ENCODE peak calls at places on chromosomes 2 and 18, in five cellular contexts. One of them, this sample, is unnamed.

GRCh38 chr2:144504191-144504590 is 15.7 kb downstream of the ZEB2 start:
- DNase-seq in hepatic stellate cell: no peak
- DNase-seq in PC-9: no peak
- DNase-seq in COR-L47: no peak
- DNase-seq in chondrocyte: no peak
- DNase-seq in this sample: no peak

GRCh38 chr2:96665083-96665569 is 22.6 kb downstream of the FER1L5 start:
- DNase-seq in COR-L47: no peak
- DNase-seq in hepatic stellate cell: peak
- DNase-seq in PC-9: peak
- DNase-seq in chondrocyte: no peak
- DNase-seq in this sample: no peak

GRCh38 chr2:174495365-174496012 is 8.7 kb upstream of the GPR155 start:
- DNase-seq in hepatic stellate cell: no peak
- DNase-seq in COR-L47: no peak
- DNase-seq in chondrocyte: no peak
- DNase-seq in PC-9: peak
- DNase-seq in this sample: no peak

GRCh38 chr18:44823286-44823685 is 142.6 kb downstream of the SETBP1 start:
- DNase-seq in chondrocyte: no peak
- DNase-seq in hepatic stellate cell: no peak
- DNase-seq in PC-9: no peak
- DNase-seq in COR-L47: no peak
- DNase-seq in this sample: no peak

GRCh38 chr18:36314754-36315153 is 17.2 kb downstream of the FHOD3 start:
- DNase-seq in chondrocyte: no peak
- DNase-seq in COR-L47: no peak
- DNase-seq in hepatic stellate cell: peak
- DNase-seq in PC-9: peak
- DNase-seq in this sample: no peak

GRCh38 chr2:129876576-129876975 is 102.9 kb upstream of the RAB6C start:
- DNase-seq in PC-9: no peak
- DNase-seq in COR-L47: no peak
- DNase-seq in chondrocyte: no peak
- DNase-seq in hepatic stellate cell: no peak
- DNase-seq in this sample: no peak

GRCh38 chr2:106189325-106189724 is 4.8 kb downstream of the UXS1 start:
- DNase-seq in COR-L47: no peak
- DNase-seq in chondrocyte: no peak
- DNase-seq in PC-9: no peak
- DNase-seq in hepatic stellate cell: no peak
- DNase-seq in this sample: no peak

GRCh38 chr2:196012314-196012713 is 56.3 kb downstream of the DNAH7 start:
- DNase-seq in PC-9: no peak
- DNase-seq in chondrocyte: no peak
- DNase-seq in COR-L47: no peak
- DNase-seq in hepatic stellate cell: no peak
- DNase-seq in this sample: no peak

GRCh38 chr2:78202366-78202765 is 680.2 kb upstream of the LRRTM4 start:
- DNase-seq in hepatic stellate cell: no peak
- DNase-seq in PC-9: no peak
- DNase-seq in COR-L47: no peak
- DNase-seq in chondrocyte: no peak
- DNase-seq in this sample: no peak

GRCh38 chr2:203960791-203961190 is 24.2 kb downstream of the ICOS start:
- DNase-seq in chondrocyte: no peak
- DNase-seq in COR-L47: no peak
- DNase-seq in hepatic stellate cell: peak
- DNase-seq in PC-9: no peak
- DNase-seq in this sample: no peak

GRCh38 chr18:48338915-48339314 is 70.3 kb downstream of the ZBTB7C start:
- DNase-seq in COR-L47: no peak
- DNase-seq in PC-9: no peak
- DNase-seq in chondrocyte: no peak
- DNase-seq in hepatic stellate cell: no peak
- DNase-seq in this sample: no peak